ENCODE peak calls at places on chromosomes 4 and X, in six cellular contexts. H, A, O, Z, U and T are unnamed samples.

GRCh38 chrX:30196322-30196721 is 19.0 kb upstream of the MAGEB2 start:
- DNase-seq in H (no peak), A (peak), O (no peak), Z (peak), U (no peak), T (peak)

GRCh38 chrX:101287402-101287801 is 3.7 kb downstream of the TAF7L start:
- DNase-seq in H (no peak), A (peak), O (no peak), Z (peak), U (no peak), T (peak)

GRCh38 chr4:113502476-113502875 is 259.1 kb downstream of the CAMK2D start:
- DNase-seq in H (no peak), A (no peak), O (no peak), Z (no peak), U (no peak), T (peak)

GRCh38 chr4:85376285-85376684 is 98.7 kb upstream of the ARHGAP24 start:
- DNase-seq in H (no peak), A (no peak), O (no peak), Z (no peak), U (no peak), T (no peak)

GRCh38 chrX:78574306-78574705 is 84.8 kb downstream of the RTL3 start:
- DNase-seq in H (no peak), A (no peak), O (no peak), Z (no peak), U (no peak), T (no peak)

GRCh38 chrX:135688137-135688536 is 25.3 kb upstream of the CT45A1 start:
- DNase-seq in H (no peak), A (no peak), O (no peak), Z (no peak), U (no peak), T (no peak)

GRCh38 chr4:123856689-123857545 is 460.3 kb downstream of the SPRY1 start:
- DNase-seq in H (no peak), A (peak), O (no peak), Z (no peak), U (peak), T (peak)

GRCh38 chr4:8740666-8741395 is 130.8 kb downstream of the HMX1 start:
- DNase-seq in H (peak), A (no peak), O (no peak), Z (no peak), U (no peak), T (no peak)

GRCh38 chrX:57573754-57574153 is 18.1 kb upstream of the ZXDB start:
- DNase-seq in H (no peak), A (no peak), O (no peak), Z (peak), U (no peak), T (no peak)

GRCh38 chr4:169682360-169683047 is 62.1 kb downstream of the CLCN3 start:
- DNase-seq in H (no peak), A (no peak), O (no peak), Z (no peak), U (no peak), T (no peak)

GRCh38 chrX:68932611-68933010 is 103.8 kb downstream of the EFNB1 start:
- DNase-seq in H (no peak), A (no peak), O (no peak), Z (no peak), U (no peak), T (peak)

GRCh38 chr4:15695240-15695699 is 7.6 kb upstream of the BST1 start:
- DNase-seq in H (no peak), A (peak), O (no peak), Z (no peak), U (no peak), T (peak)

GRCh38 chr4:77007358-77008230 is 58.0 kb downstream of the SEPTIN11 start:
- DNase-seq in H (no peak), A (peak), O (no peak), Z (peak), U (no peak), T (peak)

GRCh38 chr4:19575959-19576358 is 675.7 kb upstream of the SLIT2 start:
- DNase-seq in H (no peak), A (no peak), O (no peak), Z (peak), U (no peak), T (no peak)

GRCh38 chrX:136185409-136186022 is 38.2 kb downstream of the FHL1 start:
- DNase-seq in H (no peak), A (no peak), O (no peak), Z (no peak), U (no peak), T (peak)

GRCh38 chr4:52172166-52172565 is 121.1 kb downstream of the SPATA18 start:
- DNase-seq in H (no peak), A (no peak), O (no peak), Z (no peak), U (no peak), T (no peak)